ENCODE peak calls at places on chromosomes 3 and 15, in nine cellular contexts. Z is fibroblast of mammary gland; L is AG09309; G is uterus; U is GM06990; J is kidney; Y is tibial artery; Q is cardiac muscle cell; V is CD8-positive, alpha-beta T cell. P is an unnamed sample.

GRCh38 chr15:85579957-85580694 is 199.7 kb downstream of the AKAP13 start:
- DNase-seq in Z (peak), L (no peak), G (peak), U (no peak), J (no peak), Y (no peak), Q (peak), V (no peak), P (no peak)

GRCh38 chr15:58314593-58315216 is 117.1 kb upstream of the LIPC start:
- DNase-seq in Z (no peak), L (no peak), G (no peak), U (no peak), J (no peak), Y (no peak), Q (no peak), V (no peak), P (no peak)

GRCh38 chr15:72199721-72200212 is 2.2 kb upstream of the GRAMD2A start:
- DNase-seq in Z (peak), L (peak), G (peak), U (peak), J (peak), Y (peak), Q (peak), V (peak), P (peak)

GRCh38 chr15:29570121-29570930 is 251.9 kb downstream of the TJP1 start:
- DNase-seq in Z (no peak), L (no peak), G (no peak), U (no peak), J (peak), Y (no peak), Q (peak), V (no peak), P (no peak)

GRCh38 chr3:175150812-175151411 is 291.8 kb downstream of the NAALADL2 start:
- DNase-seq in Z (no peak), L (no peak), G (no peak), U (no peak), J (no peak), Y (no peak), Q (no peak), V (no peak), P (peak)

GRCh38 chr3:194686816-194687637 is 1.3 kb downstream of the FAM43A start:
- DNase-seq in Z (peak), L (no peak), G (peak), U (peak), J (peak), Y (peak), Q (peak), V (peak), P (no peak)

GRCh38 chr3:183015185-183015584 is 34.8 kb upstream of the DCUN1D1 start:
- DNase-seq in Z (no peak), L (no peak), G (no peak), U (no peak), J (no peak), Y (no peak), Q (no peak), V (no peak), P (no peak)

GRCh38 chr3:121232309-121233225 is 313.2 kb downstream of the POLQ start:
- DNase-seq in Z (no peak), L (no peak), G (no peak), U (no peak), J (no peak), Y (no peak), Q (no peak), V (no peak), P (peak)

GRCh38 chr3:175349181-175349580 is 490.0 kb downstream of the NAALADL2 start:
- DNase-seq in Z (no peak), L (no peak), G (no peak), U (no peak), J (no peak), Y (no peak), Q (no peak), V (no peak), P (no peak)

GRCh38 chr3:185640308-185640707 is 54.2 kb downstream of the SENP2 start:
- DNase-seq in Z (no peak), L (no peak), G (no peak), U (no peak), J (no peak), Y (no peak), Q (no peak), V (no peak), P (no peak)

GRCh38 chr15:67832965-67833503 is 6.8 kb downstream of the RNU6-1 start:
- DNase-seq in Z (no peak), L (no peak), G (no peak), U (no peak), J (no peak), Y (peak), Q (no peak), V (no peak), P (no peak)

GRCh38 chr3:184314700-184315505 is 497 bp downstream of the EIF4G1 start:
- DNase-seq in Z (peak), L (no peak), G (peak), U (peak), J (peak), Y (peak), Q (peak), V (peak), P (no peak)

GRCh38 chr15:99095626-99096025 is 9.3 kb upstream of the SYNM start:
- DNase-seq in Z (no peak), L (no peak), G (no peak), U (no peak), J (no peak), Y (no peak), Q (no peak), V (no peak), P (no peak)

GRCh38 chr15:55990516-55990915 is 2.9 kb downstream of the NEDD4 start:
- DNase-seq in Z (no peak), L (no peak), G (no peak), U (no peak), J (no peak), Y (no peak), Q (no peak), V (no peak), P (no peak)

GRCh38 chr15:69926721-69927120 is 171.0 kb downstream of the TLE3 start:
- DNase-seq in Z (no peak), L (no peak), G (no peak), U (no peak), J (no peak), Y (peak), Q (no peak), V (no peak), P (no peak)

GRCh38 chr15:57227899-57228298 is 148.4 kb upstream of the CGNL1 start:
- DNase-seq in Z (peak), L (peak), G (no peak), U (no peak), J (no peak), Y (no peak), Q (peak), V (no peak), P (no peak)

GRCh38 chr3:11770477-11771381 is 76.0 kb downstream of the TAMM41 start:
- DNase-seq in Z (peak), L (peak), G (peak), U (peak), J (peak), Y (no peak), Q (peak), V (peak), P (peak)

GRCh38 chr3:171058058-171058457 is 31.5 kb upstream of the SLC2A2 start:
- DNase-seq in Z (peak), L (peak), G (no peak), U (no peak), J (no peak), Y (no peak), Q (peak), V (no peak), P (no peak)

GRCh38 chr15:66400351-66400774 is 13.7 kb downstream of the MAP2K1 start:
- DNase-seq in Z (peak), L (no peak), G (no peak), U (no peak), J (no peak), Y (no peak), Q (no peak), V (no peak), P (no peak)

GRCh38 chr3:5809811-5810210 is 622.3 kb downstream of the EDEM1 start:
- DNase-seq in Z (no peak), L (no peak), G (no peak), U (no peak), J (no peak), Y (no peak), Q (no peak), V (no peak), P (no peak)

GRCh38 chr3:136161516-136161915 is 34.6 kb downstream of the MSL2 start:
- DNase-seq in Z (no peak), L (no peak), G (no peak), U (no peak), J (no peak), Y (no peak), Q (peak), V (no peak), P (no peak)

GRCh38 chr3:122305818-122306621 is 19.0 kb upstream of the CSTA start:
- DNase-seq in Z (peak), L (no peak), G (no peak), U (no peak), J (no peak), Y (no peak), Q (peak), V (no peak), P (peak)
- TF ChIP-seq CTCF in Z (peak), L (no peak), G (no peak), U (peak), J (peak), Y (no peak), Q (peak), V (no peak), P (peak)

GRCh38 chr3:17077614-17078013 is 192.9 kb downstream of the PLCL2 start:
- DNase-seq in Z (no peak), L (no peak), G (no peak), U (no peak), J (no peak), Y (no peak), Q (no peak), V (no peak), P (no peak)
- H3K4me3 ChIP-seq in Z (no peak), L (no peak), G (no peak), U (no peak), J (no peak), Y (no peak), Q (no peak), V (no peak), P (no peak)

GRCh38 chr3:48783304-48783703 is 64.4 kb downstream of the PRKAR2A start:
- DNase-seq in Z (no peak), L (no peak), G (no peak), U (no peak), J (no peak), Y (no peak), Q (no peak), V (no peak), P (no peak)
- TF ChIP-seq CTCF in Z (no peak), L (no peak), G (no peak), U (no peak), J (no peak), Y (no peak), Q (no peak), V (no peak), P (no peak)

GRCh38 chr3:57738406-57738805 is 17.7 kb upstream of the SLMAP start:
- DNase-seq in Z (no peak), L (no peak), G (no peak), U (no peak), J (no peak), Y (no peak), Q (no peak), V (no peak), P (no peak)
- H3K4me3 ChIP-seq in Z (no peak), L (no peak), G (no peak), U (no peak), J (no peak), Y (no peak), Q (no peak), V (no peak), P (no peak)

DNA sequence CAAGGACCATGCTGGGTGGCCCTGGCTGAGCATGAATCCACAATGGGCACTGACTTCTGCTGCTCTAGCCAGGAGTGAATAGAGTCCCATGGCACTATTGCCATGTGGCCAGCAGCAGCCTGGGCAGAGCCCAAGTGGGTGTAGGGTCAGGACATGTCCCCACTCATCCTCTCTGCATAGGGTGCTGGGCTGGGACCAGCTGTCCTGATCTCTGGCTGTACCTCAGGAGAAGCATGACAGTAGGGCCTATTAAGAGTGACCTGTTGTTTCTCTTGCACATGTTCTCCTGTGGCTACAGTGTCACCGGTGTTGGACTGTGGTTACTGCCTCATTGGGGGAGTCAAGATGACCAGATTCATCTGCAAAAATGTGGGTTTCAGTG is 46.9 kb downstream of the DLEC1 start:
- DNase-seq in Z (no peak), L (no peak), G (no peak), U (no peak), J (no peak), Y (no peak), Q (no peak), V (no peak), P (no peak)
- TF ChIP-seq CTCF in Z (no peak), L (no peak), G (no peak), U (no peak), J (no peak), Y (no peak), Q (no peak), V (no peak), P (no peak)